ENCODE peak calls at places on chromosomes 2 and 18, in four cellular contexts. One of them, this sample, is unnamed.

GRCh38 chr2:100606740-100607343 is 44.0 kb downstream of the PDCL3 start:
- DNase-seq in GM13976: peak
- DNase-seq in psoas muscle: no peak
- DNase-seq in adrenal gland: peak
- DNase-seq in this sample: no peak

GRCh38 chr2:72078773-72079172 is 68.9 kb downstream of the CYP26B1 start:
- DNase-seq in adrenal gland: no peak
- DNase-seq in psoas muscle: no peak
- DNase-seq in GM13976: no peak
- DNase-seq in this sample: no peak

GRCh38 chr2:42922293-42922692 is 129.9 kb upstream of the HAAO start:
- DNase-seq in psoas muscle: no peak
- DNase-seq in GM13976: no peak
- DNase-seq in adrenal gland: no peak
- DNase-seq in this sample: no peak

GRCh38 chr2:69241664-69242063 is 145.4 kb downstream of the GFPT1 start:
- DNase-seq in psoas muscle: no peak
- DNase-seq in GM13976: no peak
- DNase-seq in adrenal gland: no peak
- DNase-seq in this sample: no peak

GRCh38 chr2:113979172-113980128 is 89.6 kb downstream of the ACTR3 start:
- DNase-seq in adrenal gland: no peak
- DNase-seq in GM13976: peak
- DNase-seq in psoas muscle: no peak
- DNase-seq in this sample: no peak

GRCh38 chr2:240412211-240412830 is 23.1 kb upstream of the GPC1 start:
- DNase-seq in psoas muscle: peak
- DNase-seq in adrenal gland: no peak
- DNase-seq in GM13976: no peak
- DNase-seq in this sample: peak

GRCh38 chr18:42114310-42114943 is 159.4 kb downstream of the PIK3C3 start:
- DNase-seq in psoas muscle: peak
- DNase-seq in adrenal gland: peak
- DNase-seq in GM13976: peak
- DNase-seq in this sample: peak

GRCh38 chr2:141021611-141022010 is 1109.2 kb downstream of the LRP1B start:
- DNase-seq in adrenal gland: no peak
- DNase-seq in GM13976: no peak
- DNase-seq in psoas muscle: no peak
- DNase-seq in this sample: no peak

GRCh38 chr2:37617119-37617892 is 54.1 kb downstream of the CDC42EP3 start:
- DNase-seq in GM13976: no peak
- DNase-seq in psoas muscle: no peak
- DNase-seq in adrenal gland: no peak
- DNase-seq in this sample: no peak

GRCh38 chr18:60331890-60332289 is 40.7 kb downstream of the MC4R start:
- DNase-seq in adrenal gland: no peak
- DNase-seq in psoas muscle: peak
- DNase-seq in GM13976: no peak
- DNase-seq in this sample: no peak

GRCh38 chr2:120109186-120110061 is 96.5 kb downstream of the EPB41L5 start:
- DNase-seq in GM13976: peak
- DNase-seq in psoas muscle: no peak
- DNase-seq in adrenal gland: no peak
- DNase-seq in this sample: no peak

GRCh38 chr2:55478610-55479301 is 40.8 kb upstream of the CFAP36 start:
- DNase-seq in adrenal gland: no peak
- DNase-seq in GM13976: no peak
- DNase-seq in psoas muscle: no peak
- DNase-seq in this sample: no peak

GRCh38 chr2:207423886-207424285 is 105.9 kb upstream of the CREB1 start:
- DNase-seq in GM13976: peak
- DNase-seq in adrenal gland: no peak
- DNase-seq in psoas muscle: no peak
- DNase-seq in this sample: no peak

GRCh38 chr2:230922951-230923717 is 1.9 kb downstream of the GPR55 start:
- DNase-seq in adrenal gland: no peak
- DNase-seq in GM13976: no peak
- DNase-seq in psoas muscle: no peak
- DNase-seq in this sample: no peak

GRCh38 chr2:216810399-216811160 is 49.3 kb downstream of the TNP1 start:
- DNase-seq in adrenal gland: no peak
- DNase-seq in psoas muscle: peak
- DNase-seq in GM13976: no peak
- DNase-seq in this sample: no peak

GRCh38 chr2:65076345-65076710 is 20.1 kb downstream of the CEP68 start:
- DNase-seq in adrenal gland: no peak
- DNase-seq in GM13976: no peak
- DNase-seq in psoas muscle: no peak
- DNase-seq in this sample: no peak

GRCh38 chr2:23705771-23706612 is 220.9 kb downstream of the ATAD2B start:
- DNase-seq in adrenal gland: peak
- DNase-seq in GM13976: no peak
- DNase-seq in psoas muscle: no peak
- DNase-seq in this sample: no peak

GRCh38 chr2:71603851-71604708 is 150.7 kb downstream of the DYSF start:
- DNase-seq in GM13976: no peak
- DNase-seq in psoas muscle: peak
- DNase-seq in adrenal gland: peak
- DNase-seq in this sample: peak

GRCh38 chr2:810397-810796 is 133.2 kb upstream of the TMEM18 start:
- DNase-seq in adrenal gland: no peak
- DNase-seq in GM13976: no peak
- DNase-seq in psoas muscle: no peak
- DNase-seq in this sample: no peak

GRCh38 chr2:105746177-105747080 is 1.7 kb downstream of the NCK2 start:
- DNase-seq in psoas muscle: no peak
- DNase-seq in GM13976: peak
- DNase-seq in adrenal gland: peak
- DNase-seq in this sample: peak

GRCh38 chr18:12087483-12087960 is 6.1 kb upstream of the ANKRD62 start:
- DNase-seq in psoas muscle: peak
- DNase-seq in adrenal gland: no peak
- DNase-seq in GM13976: no peak
- DNase-seq in this sample: no peak

GRCh38 chr2:189268763-189269162 is 89.2 kb upstream of the COL5A2 start:
- DNase-seq in GM13976: no peak
- DNase-seq in adrenal gland: no peak
- DNase-seq in psoas muscle: no peak
- DNase-seq in this sample: no peak
- TF ChIP-seq CTCF in GM13976: no peak
- TF ChIP-seq CTCF in adrenal gland: no peak
- TF ChIP-seq CTCF in psoas muscle: no peak
- TF ChIP-seq CTCF in this sample: no peak

DNA sequence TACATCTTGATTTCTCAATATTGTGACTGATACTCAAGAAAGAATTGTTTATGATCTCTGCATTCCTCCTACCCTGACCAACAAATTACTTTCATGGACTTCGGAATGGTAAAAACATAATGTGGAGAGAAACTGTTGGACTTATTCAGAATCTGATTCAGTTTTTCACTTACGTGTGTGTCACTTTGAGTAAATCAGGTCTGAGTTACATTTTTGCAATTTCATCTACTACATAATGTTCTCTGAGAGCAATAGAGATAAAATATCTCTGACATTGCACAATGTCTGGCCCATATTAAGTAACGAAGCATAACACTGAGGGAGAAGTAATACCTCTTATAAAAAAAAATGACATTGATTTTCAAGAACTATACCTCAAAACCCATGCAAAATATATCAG is 1337.9 kb upstream of the CHAC2 start:
- DNase-seq in adrenal gland: no peak
- DNase-seq in psoas muscle: no peak
- DNase-seq in GM13976: no peak
- DNase-seq in this sample: no peak
- TF ChIP-seq CTCF in adrenal gland: no peak
- TF ChIP-seq CTCF in psoas muscle: no peak
- TF ChIP-seq CTCF in GM13976: no peak
- TF ChIP-seq CTCF in this sample: no peak

GRCh38 chr18:36702398-36703010 is 126.3 kb downstream of the TPGS2 start:
- DNase-seq in GM13976: no peak
- DNase-seq in adrenal gland: no peak
- DNase-seq in psoas muscle: no peak
- DNase-seq in this sample: no peak

GRCh38 chr18:36709315-36709714 is 119.5 kb downstream of the TPGS2 start:
- DNase-seq in GM13976: no peak
- DNase-seq in adrenal gland: no peak
- DNase-seq in psoas muscle: no peak
- DNase-seq in this sample: no peak

GRCh38 chr18:36704656-36705055 is 124.1 kb downstream of the TPGS2 start:
- DNase-seq in psoas muscle: no peak
- DNase-seq in GM13976: no peak
- DNase-seq in adrenal gland: no peak
- DNase-seq in this sample: no peak

GRCh38 chr18:36708366-36708765 is 120.4 kb downstream of the TPGS2 start:
- DNase-seq in psoas muscle: no peak
- DNase-seq in adrenal gland: no peak
- DNase-seq in GM13976: no peak
- DNase-seq in this sample: no peak

DNA sequence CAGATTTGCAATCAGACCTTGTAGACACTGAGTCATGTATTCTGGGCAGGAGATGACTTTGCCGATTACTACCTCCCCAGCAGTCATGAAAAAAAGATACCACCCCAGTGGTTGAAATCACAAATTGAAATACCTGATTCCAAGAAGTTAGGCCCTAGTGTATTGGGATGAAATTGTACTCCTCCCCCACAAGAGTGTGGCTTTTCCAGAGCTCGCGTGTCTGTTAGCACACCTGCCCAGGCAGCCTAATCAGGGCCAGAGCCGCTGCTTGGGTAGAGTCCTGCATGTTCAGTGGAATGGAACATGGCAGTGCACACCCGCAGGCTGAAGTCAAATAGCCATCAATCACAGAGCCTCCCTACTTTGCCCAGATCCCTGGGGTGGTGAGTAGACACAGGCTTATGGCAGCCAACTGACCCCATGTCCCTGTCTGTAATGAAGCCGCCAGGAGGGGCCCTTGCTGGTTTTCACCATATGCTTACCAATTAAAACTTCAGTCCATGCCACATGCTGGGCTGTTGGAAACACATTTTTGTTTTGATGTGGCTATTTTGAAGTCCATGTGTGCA is 122.4 kb downstream of the TPGS2 start:
- DNase-seq in adrenal gland: no peak
- DNase-seq in GM13976: no peak
- DNase-seq in psoas muscle: no peak
- DNase-seq in this sample: no peak
- TF ChIP-seq CTCF in adrenal gland: no peak
- TF ChIP-seq CTCF in GM13976: no peak
- TF ChIP-seq CTCF in psoas muscle: no peak
- TF ChIP-seq CTCF in this sample: no peak

GRCh38 chr2:36371963-36372391 is 16.4 kb downstream of the CRIM1 start:
- DNase-seq in adrenal gland: no peak
- DNase-seq in GM13976: no peak
- DNase-seq in psoas muscle: no peak
- DNase-seq in this sample: no peak
- TF ChIP-seq CTCF in adrenal gland: no peak
- TF ChIP-seq CTCF in GM13976: no peak
- TF ChIP-seq CTCF in psoas muscle: no peak
- TF ChIP-seq CTCF in this sample: no peak

GRCh38 chr2:185202416-185202815 is 536.2 kb upstream of the FSIP2 start:
- DNase-seq in GM13976: no peak
- DNase-seq in adrenal gland: no peak
- DNase-seq in psoas muscle: no peak
- DNase-seq in this sample: no peak

GRCh38 chr2:185202928-185203327 is 535.7 kb upstream of the FSIP2 start:
- DNase-seq in adrenal gland: no peak
- DNase-seq in psoas muscle: no peak
- DNase-seq in GM13976: no peak
- DNase-seq in this sample: no peak

DNA sequence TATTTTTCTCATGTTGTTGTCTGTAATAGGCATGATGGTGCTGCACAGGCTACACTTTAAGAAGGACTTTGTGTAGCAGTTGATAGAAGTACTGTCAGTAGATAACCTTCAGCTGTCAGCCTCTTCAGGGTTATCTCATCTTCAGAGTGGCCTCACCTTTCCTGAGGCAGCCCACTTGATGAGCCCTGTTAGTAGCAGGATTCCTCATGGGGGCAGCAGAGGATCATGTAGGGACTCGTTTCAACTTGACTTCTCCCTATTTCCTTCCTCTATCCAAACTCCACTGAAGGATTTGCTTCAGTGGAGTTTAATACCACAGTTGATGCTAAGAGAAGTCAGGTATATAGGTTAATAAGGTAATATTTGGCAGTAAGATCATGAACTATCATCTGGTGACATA is 530.3 kb upstream of the FSIP2 start:
- DNase-seq in GM13976: no peak
- DNase-seq in psoas muscle: no peak
- DNase-seq in adrenal gland: peak
- DNase-seq in this sample: no peak
- TF ChIP-seq CTCF in GM13976: peak
- TF ChIP-seq CTCF in psoas muscle: peak
- TF ChIP-seq CTCF in adrenal gland: no peak
- TF ChIP-seq CTCF in this sample: peak

GRCh38 chr18:77299706-77300105 is 50.1 kb downstream of the GALR1 start:
- DNase-seq in GM13976: no peak
- DNase-seq in adrenal gland: no peak
- DNase-seq in psoas muscle: no peak
- DNase-seq in this sample: no peak
- TF ChIP-seq CTCF in GM13976: no peak
- TF ChIP-seq CTCF in adrenal gland: no peak
- TF ChIP-seq CTCF in psoas muscle: no peak
- TF ChIP-seq CTCF in this sample: no peak

GRCh38 chr2:223613017-223613950 is 11.1 kb upstream of the SCG2 start:
- DNase-seq in GM13976: no peak
- DNase-seq in psoas muscle: peak
- DNase-seq in adrenal gland: peak
- DNase-seq in this sample: peak
- TF ChIP-seq CTCF in GM13976: no peak
- TF ChIP-seq CTCF in psoas muscle: no peak
- TF ChIP-seq CTCF in adrenal gland: no peak
- TF ChIP-seq CTCF in this sample: no peak

DNA sequence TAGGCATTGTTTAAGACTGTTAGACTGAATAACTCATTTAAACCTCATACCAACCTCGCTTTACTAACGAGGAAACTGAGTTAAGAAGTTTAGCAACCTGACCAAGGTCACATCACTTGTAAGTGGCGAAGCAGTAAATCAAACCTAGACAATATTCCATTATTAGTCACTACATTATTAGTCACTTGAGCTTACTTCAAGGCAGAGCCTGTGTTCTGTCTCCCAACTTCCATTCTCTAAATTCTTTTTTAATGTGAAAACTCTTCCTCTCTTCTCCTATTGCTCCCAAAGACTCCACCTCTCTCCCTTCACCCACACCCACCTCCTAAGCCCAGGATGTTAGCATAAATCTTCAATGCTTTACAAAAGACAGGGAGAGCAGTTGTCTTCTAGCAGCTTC is 156.5 kb downstream of the ARL6IP6 start:
- DNase-seq in GM13976: no peak
- DNase-seq in adrenal gland: no peak
- DNase-seq in psoas muscle: no peak
- DNase-seq in this sample: no peak
- TF ChIP-seq CTCF in GM13976: no peak
- TF ChIP-seq CTCF in adrenal gland: no peak
- TF ChIP-seq CTCF in psoas muscle: no peak
- TF ChIP-seq CTCF in this sample: no peak

This sample was measured in mesothelial cell of epicardium.